ENCODE peak calls at places on chromosomes 3 and 15, in seven cellular contexts. D, Z, T, I, M, A and N are unnamed samples.

GRCh38 chr3:127032296-127032990 is 49.5 kb downstream of the PLXNA1 start:
- DNase-seq in D (no peak), Z (no peak), T (no peak), I (no peak), M (no peak), A (no peak), N (no peak)

GRCh38 chr3:2198880-2199279 is 100.2 kb downstream of the CNTN4 start:
- DNase-seq in D (no peak), Z (no peak), T (no peak), I (no peak), M (no peak), A (no peak), N (no peak)

GRCh38 chr3:171981271-171981605 is 58.1 kb upstream of the FNDC3B start:
- DNase-seq in D (peak; percentile 26), Z (no peak), T (no peak), I (no peak), M (no peak), A (no peak), N (no peak)

GRCh38 chr3:42535981-42536784 is 33.7 kb downstream of the VIPR1 start:
- DNase-seq in D (peak; percentile 36), Z (no peak), T (no peak), I (no peak), M (peak; percentile 38), A (peak; percentile 5), N (peak; percentile 93)

GRCh38 chr15:96560246-96560895 is 229.9 kb downstream of the NR2F2 start:
- DNase-seq in D (no peak), Z (no peak), T (no peak), I (no peak), M (peak; percentile 70), A (no peak), N (no peak)

GRCh38 chr3:42188365-42188764 is 77.6 kb downstream of the CCK start:
- DNase-seq in D (no peak), Z (no peak), T (no peak), I (no peak), M (no peak), A (no peak), N (no peak)

GRCh38 chr15:48721061-48721810 is 75.7 kb upstream of the FBN1 start:
- DNase-seq in D (no peak), Z (no peak), T (no peak), I (no peak), M (peak; percentile 82), A (no peak), N (no peak)

GRCh38 chr3:49416867-49417266 is 4.6 kb downstream of the TCTA start:
- DNase-seq in D (no peak), Z (no peak), T (no peak), I (no peak), M (no peak), A (no peak), N (no peak)

GRCh38 chr3:94004301-94004910 is 24.0 kb downstream of the STX19 start:
- DNase-seq in D (peak; percentile 20), Z (no peak), T (no peak), I (no peak), M (peak; percentile 83), A (peak; percentile 42), N (no peak)

GRCh38 chr3:32685604-32686185 is 707 bp downstream of the CNOT10 start:
- DNase-seq in D (peak; percentile 3), Z (no peak), T (no peak), I (no peak), M (peak; percentile 66), A (no peak), N (no peak)

GRCh38 chr3:52434491-52435115 is 10.3 kb downstream of the SEMA3G start:
- DNase-seq in D (no peak), Z (no peak), T (no peak), I (no peak), M (no peak), A (no peak), N (peak; percentile 41)

GRCh38 chr3:117191245-117191644 is 481.7 kb downstream of the TUSC7 start:
- DNase-seq in D (no peak), Z (no peak), T (no peak), I (no peak), M (no peak), A (no peak), N (no peak)

GRCh38 chr3:115428825-115429224 is 194.5 kb upstream of the GAP43 start:
- DNase-seq in D (no peak), Z (no peak), T (no peak), I (no peak), M (peak; percentile 14), A (no peak), N (no peak)

GRCh38 chr3:119585867-119586570 is 6.7 kb downstream of the ADPRH start:
- DNase-seq in D (no peak), Z (no peak), T (no peak), I (no peak), M (peak; percentile 31), A (no peak), N (no peak)

GRCh38 chr3:13667330-13667729 is 118.4 kb downstream of the FBLN2 start:
- DNase-seq in D (no peak), Z (no peak), T (no peak), I (no peak), M (peak; percentile 41), A (no peak), N (no peak)

GRCh38 chr15:89542369-89542768 is 32.9 kb upstream of the TICRR start:
- DNase-seq in D (no peak), Z (no peak), T (no peak), I (no peak), M (no peak), A (no peak), N (no peak)
- H3K27me3 ChIP-seq in D (no peaks in the 10 kb centered on the region), Z (no peaks in the 10 kb centered on the region), T (peaks cover 12% of the 10 kb centered on the region), I (no peaks in the 10 kb centered on the region), M (peaks cover 14% of the 10 kb centered on the region), A (no peaks in the 10 kb centered on the region), N (no peaks in the 10 kb centered on the region)

DNA sequence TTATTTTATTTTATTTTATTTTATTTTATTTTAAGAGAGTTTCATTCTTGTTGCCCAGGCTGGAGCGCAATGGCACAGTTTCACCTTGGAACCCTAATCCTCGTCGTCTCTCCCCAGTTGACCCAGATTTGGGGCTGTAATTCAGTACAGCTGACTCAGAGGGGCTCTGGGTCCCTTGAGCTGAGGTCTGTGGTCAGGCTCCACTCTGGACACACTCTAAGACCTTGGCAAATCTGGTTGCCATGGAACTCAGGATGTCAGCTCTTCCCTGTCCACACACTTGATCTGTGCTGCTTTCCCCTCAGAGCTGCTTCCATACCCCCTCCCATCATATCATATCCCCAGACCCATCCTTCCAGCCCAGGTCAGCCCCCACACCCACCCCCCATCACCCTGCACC is 675 bp upstream of the CYP11A1 start:
- DNase-seq in D (no peak), Z (no peak), T (no peak), I (no peak), M (no peak), A (no peak), N (peak; percentile 16)
- H3K27me3 ChIP-seq in D (peaks cover 71% of the 10 kb centered on the region), Z (no peaks in the 10 kb centered on the region), T (peaks cover 24% of the 10 kb centered on the region), I (no peaks in the 10 kb centered on the region), M (no peaks in the 10 kb centered on the region), A (no peaks in the 10 kb centered on the region), N (peaks cover 4% of the 10 kb centered on the region)

GRCh38 chr3:50448752-50449539 is 54.5 kb downstream of the CACNA2D2 start:
- DNase-seq in D (no peak), Z (no peak), T (no peak), I (no peak), M (no peak), A (no peak), N (no peak)

GRCh38 chr3:50445919-50446318 is 57.5 kb downstream of the CACNA2D2 start:
- DNase-seq in D (no peak), Z (no peak), T (no peak), I (no peak), M (no peak), A (no peak), N (no peak)

GRCh38 chr3:50444782-50445181 is 58.7 kb downstream of the CACNA2D2 start:
- DNase-seq in D (no peak), Z (no peak), T (no peak), I (no peak), M (no peak), A (no peak), N (no peak)

GRCh38 chr3:50450135-50450911 is 53.1 kb downstream of the CACNA2D2 start:
- DNase-seq in D (no peak), Z (peak; percentile 47), T (peak; percentile 39), I (peak; percentile 65), M (peak; percentile 71), A (no peak), N (peak; percentile 88)

DNA sequence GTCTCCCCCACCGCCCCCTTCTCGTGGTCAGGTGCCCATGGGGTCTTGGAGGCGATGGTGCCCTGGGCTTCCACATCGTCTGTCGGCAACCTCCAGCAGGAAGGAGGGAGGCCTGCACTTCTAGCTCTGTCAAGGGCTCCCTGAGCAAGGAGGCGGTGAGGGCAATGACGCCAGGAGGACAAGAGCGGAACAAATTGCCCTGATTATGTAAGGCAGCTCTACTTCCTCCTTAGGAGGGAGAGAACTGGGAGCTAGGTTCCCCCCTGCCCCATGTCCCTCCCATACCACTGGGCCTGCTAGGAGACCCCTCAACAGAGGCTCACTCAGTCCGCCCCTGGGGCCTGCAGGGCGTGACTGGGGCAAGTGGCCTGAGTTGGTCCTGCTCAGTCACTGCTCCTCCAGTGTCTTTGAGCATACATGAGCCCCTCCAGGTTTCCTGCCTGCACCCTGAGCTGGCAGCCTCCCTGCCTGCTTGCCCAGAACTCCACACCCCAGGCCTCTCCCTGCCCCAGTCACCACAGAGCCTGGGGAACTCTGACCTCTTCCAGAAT is 56.1 kb downstream of the CACNA2D2 start:
- DNase-seq in D (peak; percentile 86), Z (no peak), T (no peak), I (no peak), M (no peak), A (no peak), N (no peak)
- H3K27me3 ChIP-seq in D (peaks cover 9% of the 10 kb centered on the region), Z (no peaks in the 10 kb centered on the region), T (no peaks in the 10 kb centered on the region), I (no peaks in the 10 kb centered on the region), M (peaks cover 18% of the 10 kb centered on the region), A (no peaks in the 10 kb centered on the region), N (no peaks in the 10 kb centered on the region)

GRCh38 chr15:76451540-76451939 is 115.0 kb downstream of the ISL2 start:
- DNase-seq in D (no peak), Z (no peak), T (no peak), I (no peak), M (no peak), A (no peak), N (no peak)

GRCh38 chr15:76449455-76449854 is 112.9 kb downstream of the ISL2 start:
- DNase-seq in D (no peak), Z (no peak), T (no peak), I (no peak), M (no peak), A (no peak), N (no peak)

DNA sequence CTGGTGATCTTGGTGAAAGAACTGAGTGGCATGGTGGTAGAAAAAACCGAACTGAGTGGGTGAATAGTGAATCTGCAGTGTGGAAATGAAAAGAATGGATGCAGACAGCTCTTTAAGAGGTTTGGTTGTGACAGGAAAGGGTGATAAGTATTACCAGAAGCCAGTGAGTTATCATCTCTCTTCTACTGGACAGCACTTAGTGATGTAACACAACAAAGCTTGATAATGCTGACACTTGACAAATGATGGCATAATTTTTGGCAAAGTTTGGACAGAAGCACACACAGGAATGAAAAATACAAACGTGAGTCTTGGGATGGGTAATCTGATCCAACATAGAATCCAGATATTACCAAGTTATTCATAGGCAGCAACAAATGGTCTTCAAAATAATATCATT is 112.2 kb downstream of the ISL2 start:
- DNase-seq in D (no peak), Z (no peak), T (no peak), I (no peak), M (no peak), A (no peak), N (no peak)
- H3K27me3 ChIP-seq in D (no peaks in the 10 kb centered on the region), Z (no peaks in the 10 kb centered on the region), T (no peaks in the 10 kb centered on the region), I (no peaks in the 10 kb centered on the region), M (no peaks in the 10 kb centered on the region), A (no peaks in the 10 kb centered on the region), N (no peaks in the 10 kb centered on the region)

GRCh38 chr3:161567962-161568361 is 71.4 kb downstream of the OTOL1 start:
- DNase-seq in D (no peak), Z (no peak), T (no peak), I (no peak), M (peak; percentile 81), A (no peak), N (no peak)
- H3K27me3 ChIP-seq in D (no peaks in the 10 kb centered on the region), Z (no peaks in the 10 kb centered on the region), T (no peaks in the 10 kb centered on the region), I (no peaks in the 10 kb centered on the region), M (no peaks in the 10 kb centered on the region), A (no peaks in the 10 kb centered on the region), N (no peaks in the 10 kb centered on the region)